ENCODE peak calls at places on chromosomes 2 and 18, in four cellular contexts. L is HL-60, W is GM12878, U is K562. K is an unnamed sample.

GRCh38 chr18:51668101-51668500 is 470.6 kb upstream of the MEX3C start:
- DNase-seq in U (peak), W (no peak), L (peak), K (peak)

GRCh38 chr2:130823171-130823885 is 13.4 kb upstream of the ARHGEF4 start:
- DNase-seq in U (no peak), L (no peak), W (no peak), K (no peak)

GRCh38 chr18:63452273-63452672 is 24.5 kb upstream of the SERPINB5 start:
- DNase-seq in W (no peak), U (no peak), L (no peak), K (no peak)

GRCh38 chr2:34401186-34401585 is 802.1 kb upstream of the FAM98A start:
- DNase-seq in U (no peak), W (no peak), L (no peak), K (no peak)

GRCh38 chr18:31170335-31170734 is 7.7 kb upstream of the DSC1 start:
- DNase-seq in U (no peak), L (no peak), W (no peak), K (no peak)

GRCh38 chr2:3025984-3026383 is 351.6 kb downstream of the EIPR1 start:
- DNase-seq in L (no peak), U (no peak), W (no peak), K (no peak)

GRCh38 chr2:25151718-25152117 is 16.7 kb downstream of the POMC start:
- DNase-seq in U (no peak), W (no peak), L (no peak), K (no peak)

GRCh38 chr2:212424090-212424489 is 114.5 kb downstream of the ERBB4 start:
- DNase-seq in W (no peak), L (no peak), U (no peak), K (no peak)

GRCh38 chr2:162118166-162119031 is 33.6 kb downstream of the GCG start:
- DNase-seq in L (no peak), U (no peak), W (no peak), K (no peak)

GRCh38 chr2:140551291-140551690 is 1579.5 kb downstream of the LRP1B start:
- DNase-seq in W (no peak), U (no peak), L (no peak), K (no peak)

GRCh38 chr18:79693561-79694205 is 14.1 kb downstream of the CTDP1 start:
- DNase-seq in L (no peak), W (no peak), U (peak), K (no peak)

GRCh38 chr18:2874765-2875164 is 28.0 kb downstream of the EMILIN2 start:
- DNase-seq in L (no peak), W (no peak), U (no peak), K (no peak)

GRCh38 chr2:160932960-160933359 is 227.3 kb upstream of the TANK start:
- DNase-seq in L (no peak), U (no peak), W (no peak), K (no peak)

GRCh38 chr2:160294339-160294803 is 94.3 kb upstream of the ITGB6 start:
- DNase-seq in L (peak), U (no peak), W (no peak), K (no peak)

GRCh38 chr2:43424262-43425207 is 171.3 kb downstream of the THADA start:
- DNase-seq in U (no peak), L (no peak), W (no peak), K (no peak)

GRCh38 chr2:37223131-37223530 is 8.3 kb downstream of the CEBPZ start:
- DNase-seq in U (no peak), L (no peak), W (no peak), K (no peak)

GRCh38 chr18:41391616-41392610 is 563.1 kb upstream of the PIK3C3 start:
- DNase-seq in U (no peak), L (no peak), W (no peak), K (peak)

GRCh38 chr2:84856785-84857184 is 24.1 kb downstream of the TRABD2A start:
- DNase-seq in U (no peak), L (no peak), W (no peak), K (no peak)

GRCh38 chr2:17413031-17413430 is 105.2 kb downstream of the RAD51AP2 start:
- DNase-seq in U (no peak), L (no peak), W (no peak), K (no peak)
- TF ChIP-seq SPI1 in U (no peak), L (no peak), W (no peak), K (no peak)

GRCh38 chr2:234679151-234679765 is 182.4 kb upstream of the ARL4C start:
- DNase-seq in W (no peak), U (no peak), L (no peak), K (no peak)

GRCh38 chr2:234678721-234679120 is 181.8 kb upstream of the ARL4C start:
- DNase-seq in L (no peak), W (no peak), U (no peak), K (no peak)

GRCh38 chr2:234676859-234677450 is 180.1 kb upstream of the ARL4C start:
- DNase-seq in L (no peak), U (no peak), W (no peak), K (no peak)

GRCh38 chr2:234676109-234676858 is 179.4 kb upstream of the ARL4C start:
- DNase-seq in W (no peak), U (no peak), L (no peak), K (no peak)

DNA sequence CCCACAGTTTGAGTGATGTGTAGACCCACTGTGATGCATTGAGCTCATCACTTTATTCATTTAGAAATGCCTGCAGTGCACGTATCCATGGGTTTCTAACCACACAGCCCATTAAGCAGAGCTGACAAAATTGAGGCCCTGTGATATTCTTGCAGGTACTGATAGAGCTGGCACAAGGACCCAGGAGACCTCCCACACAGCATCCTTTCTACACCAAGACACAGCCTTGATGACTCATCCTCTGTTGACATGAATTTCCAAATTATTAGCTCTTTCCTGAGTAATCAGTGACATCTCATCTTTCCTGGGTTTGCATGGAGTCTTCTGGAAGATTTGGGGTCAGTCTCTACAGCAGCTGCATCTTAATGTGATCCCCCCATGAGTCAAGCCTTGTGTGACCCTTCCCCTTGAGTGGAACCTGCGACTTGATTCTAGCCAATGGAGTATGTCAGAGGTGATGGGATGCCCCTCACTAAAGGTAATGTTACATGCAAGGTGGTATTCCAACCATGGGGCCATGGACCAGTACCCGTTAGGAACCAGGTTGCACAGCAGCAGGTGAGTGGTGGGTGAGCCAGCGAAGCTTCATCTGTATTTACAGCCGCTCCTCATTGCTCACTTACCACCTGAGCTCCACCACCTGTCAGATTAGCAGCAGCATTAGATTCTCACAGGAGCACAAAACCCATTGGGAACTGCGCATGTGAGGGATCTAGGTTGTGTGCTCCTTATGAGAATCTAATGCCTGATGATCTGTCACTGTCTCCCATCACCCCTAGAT is 181.1 kb upstream of the ARL4C start:
- DNase-seq in W (no peak), L (no peak), U (no peak), K (no peak)
- TF ChIP-seq SPI1 in W (no peak), L (no peak), U (no peak), K (no peak)

GRCh38 chr2:144201126-144201525 is 318.8 kb downstream of the ZEB2 start:
- DNase-seq in U (no peak), L (no peak), W (no peak), K (no peak)

GRCh38 chr2:144194331-144195071 is 325.4 kb downstream of the ZEB2 start:
- DNase-seq in W (no peak), L (no peak), U (no peak), K (no peak)

GRCh38 chr2:144201868-144202468 is 318.0 kb downstream of the ZEB2 start:
- DNase-seq in W (no peak), L (no peak), U (no peak), K (no peak)

GRCh38 chr2:144198116-144198515 is 321.8 kb downstream of the ZEB2 start:
- DNase-seq in L (peak), U (no peak), W (no peak), K (no peak)
- TF ChIP-seq SPI1 in L (peak), U (peak), W (no peak), K (no peak)

GRCh38 chr2:239293450-239294430 is 107.1 kb downstream of the HDAC4 start:
- DNase-seq in L (no peak), U (peak), W (peak), K (no peak)
- TF ChIP-seq SPI1 in L (no peak), U (peak), W (peak), K (peak)

GRCh38 chr2:61144697-61145268 is 17.2 kb upstream of the C2orf74 start:
- DNase-seq in L (peak), U (no peak), W (peak), K (peak)

GRCh38 chr2:61135510-61135909 is 26.5 kb upstream of the C2orf74 start:
- DNase-seq in W (no peak), L (no peak), U (no peak), K (no peak)

GRCh38 chr2:61145990-61146389 is 16.0 kb upstream of the C2orf74 start:
- DNase-seq in L (no peak), W (no peak), U (no peak), K (no peak)

GRCh38 chr2:61138859-61139258 is 23.1 kb upstream of the C2orf74 start:
- DNase-seq in W (no peak), L (no peak), U (no peak), K (no peak)

GRCh38 chr2:61141151-61141550 is 20.8 kb upstream of the C2orf74 start:
- DNase-seq in U (no peak), W (no peak), L (no peak), K (no peak)
- TF ChIP-seq SPI1 in U (no peak), W (no peak), L (no peak), K (no peak)

GRCh38 chr2:174631009-174631981 is 33.7 kb upstream of the WIPF1 start:
- DNase-seq in L (no peak), U (no peak), W (no peak), K (no peak)

GRCh38 chr2:174634130-174635014 is 36.8 kb upstream of the WIPF1 start:
- DNase-seq in U (peak), W (peak), L (peak), K (no peak)

GRCh38 chr2:174635015-174635593 is 37.5 kb upstream of the WIPF1 start:
- DNase-seq in U (no peak), W (no peak), L (no peak), K (no peak)

GRCh38 chr2:174632847-174633620 is 35.4 kb upstream of the WIPF1 start:
- DNase-seq in W (no peak), U (no peak), L (peak), K (no peak)

DNA sequence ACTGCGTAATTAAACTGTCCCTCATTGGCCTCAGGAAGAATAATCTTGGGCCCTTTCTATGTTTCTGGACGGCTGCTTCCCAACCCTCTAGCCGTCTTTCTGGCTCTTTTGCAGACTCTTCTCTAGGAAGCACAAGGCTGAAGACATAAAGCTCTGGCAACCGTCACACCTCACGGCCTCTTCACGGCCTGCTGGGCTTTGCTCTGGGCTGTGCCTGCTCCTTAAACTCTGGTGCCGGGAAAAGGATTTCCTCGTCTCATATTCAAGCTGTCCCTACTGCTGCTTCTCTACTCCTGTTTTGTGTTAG is 36.0 kb upstream of the WIPF1 start:
- DNase-seq in L (no peak), U (no peak), W (no peak), K (no peak)
- TF ChIP-seq SPI1 in L (no peak), U (no peak), W (no peak), K (no peak)

GRCh38 chr2:200966770-200967169 is 3.3 kb upstream of the ORC2 start:
- DNase-seq in U (peak), W (peak), L (no peak), K (no peak)
- TF ChIP-seq SPI1 in U (no peak), W (no peak), L (no peak), K (no peak)

DNA sequence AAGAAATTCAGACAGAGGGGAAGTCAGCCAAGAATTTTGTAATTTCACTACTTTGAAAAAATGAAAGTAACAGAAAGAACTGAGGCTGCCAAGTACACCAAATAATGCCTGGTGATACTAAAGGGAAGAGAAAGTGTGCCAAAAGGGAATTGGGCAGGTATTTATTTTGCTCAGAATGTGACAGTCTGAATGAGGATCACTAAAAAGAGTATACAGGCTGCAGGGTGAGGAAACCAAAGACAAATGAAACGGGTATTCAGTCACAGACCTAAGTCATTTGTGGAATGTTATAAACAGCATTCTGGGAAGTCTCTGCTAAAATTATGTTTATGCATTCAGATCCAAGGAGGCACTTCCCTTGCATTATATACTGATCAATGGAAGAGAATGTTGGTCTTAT is 418.7 kb upstream of the SLC39A10 start:
- DNase-seq in U (no peak), W (no peak), L (no peak), K (no peak)
- TF ChIP-seq SPI1 in U (no peak), W (no peak), L (peak), K (no peak)

K was measured in GM12891.